ENCODE peak calls at places on chromosomes 3 and 15, in six cellular contexts. F is AG08396; I is stimulated activated CD4-positive, alpha-beta T cell treated with anti-CD3 and anti-CD28 coated beads, Interleukin-1b, Interleukin-23, amount 100 ng/mL, for 1 hour; Z is left lobe of liver; N is neuronal stem cell; D is retina. U is an unnamed sample.

GRCh38 chr15:57867970-57868791 is 161.7 kb downstream of the POLR2M start:
- DNase-seq in Z (no peak), N (no peak), I (no peak), D (no peak), F (no peak), U (no peak)

GRCh38 chr15:54776410-54776809 is 420.3 kb downstream of the RSL24D1 start:
- DNase-seq in I (no peak), F (no peak), N (no peak), Z (no peak), D (no peak), U (no peak)

GRCh38 chr15:48617619-48618018 is 27.9 kb downstream of the FBN1 start:
- DNase-seq in F (peak), Z (no peak), N (no peak), D (no peak), I (no peak), U (no peak)

GRCh38 chr3:70742081-70742480 is 429.6 kb upstream of the MDFIC2 start:
- DNase-seq in I (no peak), D (no peak), F (no peak), N (no peak), Z (no peak), U (no peak)

GRCh38 chr15:78446551-78446950 is 8.5 kb downstream of the IREB2 start:
- DNase-seq in D (no peak), I (no peak), Z (no peak), F (no peak), N (no peak), U (no peak)

GRCh38 chr3:38623539-38623938 is 25.9 kb downstream of the SCN5A start:
- DNase-seq in Z (no peak), I (no peak), N (no peak), F (no peak), D (no peak), U (no peak)

GRCh38 chr3:6392123-6392522 is 468.8 kb upstream of the GRM7 start:
- DNase-seq in I (no peak), Z (no peak), D (no peak), N (no peak), F (no peak), U (no peak)

GRCh38 chr15:55791576-55792400 is 48.8 kb upstream of the PRTG start:
- DNase-seq in N (no peak), I (no peak), F (peak), Z (no peak), D (no peak), U (no peak)

GRCh38 chr3:114380233-114380645 is 86.4 kb downstream of the TIGIT start:
- DNase-seq in N (no peak), D (no peak), F (peak), Z (no peak), I (no peak), U (no peak)

GRCh38 chr3:68447885-68448284 is 484.5 kb downstream of the TAFA4 start:
- DNase-seq in Z (no peak), N (no peak), D (no peak), I (no peak), F (no peak), U (no peak)

GRCh38 chr3:134356411-134357040 is 17.7 kb downstream of the AMOTL2 start:
- DNase-seq in N (no peak), I (no peak), F (no peak), Z (no peak), D (no peak), U (no peak)

GRCh38 chr15:67358812-67359211 is 104.2 kb downstream of the IQCH start:
- DNase-seq in I (no peak), Z (peak), N (no peak), D (peak), F (no peak), U (no peak)

GRCh38 chr3:149005424-149005823 is 14.1 kb downstream of the GYG1 start:
- DNase-seq in I (no peak), F (no peak), N (no peak), Z (no peak), D (no peak), U (no peak)

GRCh38 chr3:172096881-172097420 is 57.6 kb downstream of the FNDC3B start:
- DNase-seq in D (no peak), F (peak), Z (peak), I (no peak), N (no peak), U (no peak)

GRCh38 chr3:72423643-72424042 is 424.6 kb downstream of the SHQ1 start:
- DNase-seq in D (no peak), N (no peak), I (no peak), Z (no peak), F (no peak), U (no peak)

GRCh38 chr3:61990618-61991017 is 382.7 kb downstream of the FEZF2 start:
- DNase-seq in Z (no peak), D (no peak), F (no peak), I (no peak), N (peak), U (no peak)

GRCh38 chr3:41111011-41111410 is 88.3 kb upstream of the CTNNB1 start:
- DNase-seq in N (no peak), F (no peak), D (no peak), I (no peak), Z (no peak), U (peak)

GRCh38 chr3:43525941-43526607 is 95.7 kb downstream of the ANO10 start:
- DNase-seq in D (no peak), F (no peak), Z (no peak), N (no peak), I (no peak), U (no peak)

GRCh38 chr15:84840741-84841429 is 23.7 kb downstream of the ALPK3 start:
- DNase-seq in F (peak), N (no peak), D (no peak), Z (peak), I (no peak), U (peak)

GRCh38 chr3:172341482-172342059 is 106.7 kb downstream of the GHSR start:
- DNase-seq in F (peak), Z (no peak), D (peak), I (no peak), N (peak), U (no peak)

GRCh38 chr15:75966073-75966472 is 46.2 kb downstream of the NRG4 start:
- DNase-seq in D (no peak), N (no peak), I (no peak), F (peak), Z (no peak), U (no peak)

GRCh38 chr3:55692958-55693558 is 206.0 kb upstream of the WNT5A start:
- DNase-seq in D (no peak), F (peak), I (no peak), N (no peak), Z (no peak), U (no peak)

U was measured in coronary artery.